ENCODE peak calls at places on chromosomes 12 and 14, in six cellular contexts. S, I, Q, X, W and P are unnamed samples.

GRCh38 chr14:102111101-102111500 is 24.3 kb upstream of the HSP90AA1 start:
- DNase-seq in S (no peak), I (no peak), Q (no peak), X (no peak), W (no peak), P (no peak)

GRCh38 chr12:80107221-80107620 is 7.9 kb downstream of the OTOGL start:
- DNase-seq in S (peak), I (no peak), Q (peak), X (no peak), W (no peak), P (peak)

GRCh38 chr14:84976805-84977204 is 553.1 kb upstream of the FLRT2 start:
- DNase-seq in S (no peak), I (no peak), Q (no peak), X (no peak), W (no peak), P (no peak)

GRCh38 chr14:104912053-104912452 is 12.6 kb upstream of the PLD4 start:
- DNase-seq in S (no peak), I (no peak), Q (no peak), X (no peak), W (no peak), P (no peak)

GRCh38 chr12:4849024-4849594 is 60.6 kb upstream of the KCNA1 start:
- DNase-seq in S (peak), I (peak), Q (no peak), X (peak), W (no peak), P (peak)

GRCh38 chr12:112420740-112421139 is 2.0 kb downstream of the PTPN11 start:
- DNase-seq in S (no peak), I (no peak), Q (no peak), X (no peak), W (no peak), P (no peak)

GRCh38 chr12:71503579-71504470 is 64.2 kb downstream of the LGR5 start:
- DNase-seq in S (peak), I (no peak), Q (no peak), X (no peak), W (no peak), P (no peak)

GRCh38 chr12:113456761-113457160 is 14.9 kb downstream of the LHX5 start:
- DNase-seq in S (no peak), I (peak), Q (no peak), X (no peak), W (no peak), P (no peak)

GRCh38 chr12:16189849-16190248 is 87.6 kb downstream of the SLC15A5 start:
- DNase-seq in S (peak), I (peak), Q (peak), X (peak), W (no peak), P (no peak)

GRCh38 chr12:27063250-27063851 is 19.0 kb downstream of the C12orf71 start:
- DNase-seq in S (no peak), I (no peak), Q (no peak), X (no peak), W (no peak), P (no peak)